ENCODE peak calls at places on chromosomes 5 and 9, in ten cellular contexts. Z is IMR-90, C is fibroblast of mammary gland, O is GM23338, Q is NB4, U is heart left ventricle, X is AG09309, S is brain microvascular endothelial cell, F is left ventricle myocardium inferior, M is A549. E is an unnamed sample.

GRCh38 chr9:129412814-129413536 is 207.9 kb downstream of the C9orf50 start:
- DNase-seq in Z (peak; percentile 78), C (peak; percentile 84), O (peak; percentile 52), Q (peak; percentile 78), U (peak; percentile 81), X (peak; percentile 42), S (peak; percentile 73), F (peak; percentile 83), M (peak; percentile 38), E (peak; percentile 89)

GRCh38 chr5:74063821-74064598 is 438.0 kb downstream of the ARHGEF28 start:
- DNase-seq in Z (peak; percentile 72), C (peak; percentile 78), O (no peak), Q (peak; percentile 7), U (no peak), X (no peak), S (peak; percentile 85), F (no peak), M (no peak), E (peak; percentile 67)

GRCh38 chr5:68884893-68885292 is 208.9 kb upstream of the SLC30A5 start:
- DNase-seq in Z (no peak), C (peak; percentile 17), O (peak; percentile 54), Q (peak; percentile 9), U (no peak), X (no peak), S (no peak), F (no peak), M (peak; percentile 33), E (peak; percentile 17)

GRCh38 chr9:9913276-9913832 is 699.4 kb downstream of the PTPRD start:
- DNase-seq in Z (no peak), C (no peak), O (no peak), Q (no peak), U (no peak), X (no peak), S (no peak), F (no peak), M (no peak), E (no peak)

GRCh38 chr5:126998895-126999570 is 31.3 kb downstream of the MARCHF3 start:
- DNase-seq in Z (no peak), C (no peak), O (no peak), Q (no peak), U (no peak), X (no peak), S (no peak), F (no peak), M (no peak), E (no peak)

GRCh38 chr5:141100243-141100805 is at the start of gene PCDHB3:
- DNase-seq in Z (peak; percentile 16), C (peak; percentile 60), O (peak; percentile 96), Q (peak; percentile 82), U (peak; percentile 71), X (peak; percentile 32), S (no peak), F (peak; percentile 40), M (no peak), E (peak; percentile 10)

GRCh38 chr5:96733771-96734498 is 71.8 kb downstream of the CAST start:
- DNase-seq in Z (peak; percentile 35), C (peak; percentile 23), O (peak; percentile 22), Q (no peak), U (no peak), X (no peak), S (no peak), F (no peak), M (no peak), E (no peak)

GRCh38 chr9:80500300-80500699 is 928.5 kb downstream of the TLE4 start:
- DNase-seq in Z (no peak), C (no peak), O (no peak), Q (no peak), U (no peak), X (no peak), S (no peak), F (no peak), M (no peak), E (no peak)

GRCh38 chr9:136403538-136403914 is 3.6 kb upstream of the SNAPC4 start:
- DNase-seq in Z (no peak), C (no peak), O (no peak), Q (no peak), U (no peak), X (no peak), S (no peak), F (no peak), M (no peak), E (no peak)

GRCh38 chr9:87286506-87286905 is 211.2 kb upstream of the DAPK1 start:
- DNase-seq in Z (no peak), C (no peak), O (no peak), Q (no peak), U (no peak), X (no peak), S (no peak), F (no peak), M (no peak), E (no peak)

GRCh38 chr9:127525426-127526188 is 74.3 kb downstream of the LRSAM1 start:
- DNase-seq in Z (peak; percentile 58), C (peak; percentile 73), O (peak; percentile 81), Q (peak; percentile 58), U (peak; percentile 17), X (no peak), S (peak; percentile 68), F (no peak), M (no peak), E (peak; percentile 71)

GRCh38 chr5:157086751-157087359 is 22.0 kb downstream of the HAVCR2 start:
- DNase-seq in Z (no peak), C (peak; percentile 52), O (no peak), Q (no peak), U (no peak), X (no peak), S (no peak), F (no peak), M (no peak), E (no peak)

GRCh38 chr5:73940026-73940425 is 314.0 kb downstream of the ARHGEF28 start:
- DNase-seq in Z (peak; percentile 23), C (no peak), O (no peak), Q (no peak), U (no peak), X (no peak), S (peak; percentile 58), F (no peak), M (no peak), E (peak; percentile 49)

GRCh38 chr5:91306497-91306896 is 76.6 kb downstream of the ARRDC3 start:
- DNase-seq in Z (peak; percentile 31), C (peak; percentile 43), O (no peak), Q (no peak), U (no peak), X (no peak), S (no peak), F (no peak), M (no peak), E (no peak)

GRCh38 chr5:91305640-91306039 is 77.5 kb downstream of the ARRDC3 start:
- DNase-seq in Z (no peak), C (no peak), O (no peak), Q (no peak), U (no peak), X (no peak), S (no peak), F (no peak), M (no peak), E (no peak)

GRCh38 chr5:91302958-91303357 is 80.2 kb downstream of the ARRDC3 start:
- DNase-seq in Z (no peak), C (no peak), O (no peak), Q (no peak), U (no peak), X (no peak), S (no peak), F (no peak), M (no peak), E (no peak)

GRCh38 chr5:91301459-91301858 is 81.7 kb downstream of the ARRDC3 start:
- DNase-seq in Z (peak; percentile 53), C (peak; percentile 93), O (no peak), Q (peak; percentile 51), U (no peak), X (peak; percentile 70), S (no peak), F (no peak), M (no peak), E (peak; percentile 89)

GRCh38 chr5:91302335-91302734 is 80.8 kb downstream of the ARRDC3 start:
- DNase-seq in Z (no peak), C (no peak), O (peak; percentile 43), Q (no peak), U (no peak), X (no peak), S (no peak), F (no peak), M (no peak), E (no peak)
- TF ChIP-seq CTCF in Z (no peak), C (peak; percentile 10), O (peak; percentile 35), Q (no peak), U (no peak), X (no peak), S (peak; percentile 41), F (no peak), M (peak; percentile 12), E (no peak)

GRCh38 chr5:66057239-66057638 is 86.9 kb upstream of the SREK1 start:
- DNase-seq in Z (no peak), C (no peak), O (no peak), Q (no peak), U (no peak), X (no peak), S (no peak), F (no peak), M (no peak), E (no peak)
- H3K4me3 ChIP-seq in Z (no peak overlapping the region), C (no peak overlapping the region), O (no peak overlapping the region), Q (no peak overlapping the region), U (no peak overlapping the region), X (no peak overlapping the region), S (no peak overlapping the region), F (no peak overlapping the region), M (no peak overlapping the region), E (no peak overlapping the region)

DNA sequence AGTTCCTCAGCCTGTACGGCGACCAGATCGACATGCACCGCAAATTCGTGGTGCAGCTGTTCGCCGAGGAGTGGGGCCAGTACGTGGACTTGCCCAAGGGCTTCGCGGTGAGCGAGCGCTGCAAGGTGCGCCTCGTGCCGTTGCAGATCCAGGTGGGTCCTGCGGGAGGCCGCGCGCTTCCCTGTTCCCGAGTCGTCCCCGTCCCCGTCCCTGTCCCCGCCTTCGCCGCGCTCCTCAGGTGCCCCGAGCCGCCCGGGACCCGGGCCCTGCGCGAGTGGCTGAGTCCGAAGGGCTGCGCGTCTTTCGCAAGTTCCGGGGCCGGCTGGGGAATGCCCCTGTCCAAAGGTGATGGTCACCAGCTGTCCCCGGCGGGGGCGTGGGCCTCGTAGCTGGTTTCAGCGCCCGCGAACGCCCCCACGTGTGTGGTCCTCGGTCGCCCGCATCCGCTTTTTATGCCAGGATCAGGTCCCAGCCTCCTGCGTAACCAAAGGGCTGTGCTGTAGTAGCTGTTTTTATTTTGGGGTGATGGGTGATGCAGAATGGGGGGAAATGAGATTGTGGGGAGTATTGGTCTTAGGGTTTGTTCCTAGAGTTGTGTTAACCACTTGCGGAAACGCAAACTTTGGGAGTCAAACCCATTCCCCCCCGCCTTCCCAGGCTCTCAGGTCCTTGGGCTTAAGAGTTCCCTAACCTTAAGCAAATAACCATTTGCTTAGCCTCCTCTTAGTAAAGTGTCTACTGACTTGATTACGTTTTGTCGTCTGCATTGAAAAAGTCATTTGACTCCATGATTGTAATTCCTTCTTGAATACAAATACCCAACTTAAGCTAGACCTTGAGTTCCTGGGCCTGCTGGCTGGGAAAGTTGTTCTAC is 612 bp downstream of the ISOC1 start:
- DNase-seq in Z (peak; percentile 31), C (peak; percentile 25), O (peak; percentile 57), Q (peak; percentile 69), U (peak; percentile 86), X (no peak), S (peak; percentile 12), F (peak; percentile 79), M (peak; percentile 22), E (peak; percentile 73)
- TF ChIP-seq CTCF in Z (peak; percentile 9), C (no peak), O (no peak), Q (no peak), U (no peak), X (no peak), S (no peak), F (no peak), M (peak; percentile 6), E (no peak)

GRCh38 chr5:111681791-111682190 is 75.2 kb downstream of the NREP start:
- DNase-seq in Z (peak; percentile 16), C (peak; percentile 56), O (no peak), Q (no peak), U (no peak), X (no peak), S (peak; percentile 40), F (no peak), M (no peak), E (peak; percentile 45)
- H3K4me3 ChIP-seq in Z (no peak overlapping the region), C (no peak overlapping the region), O (no peak overlapping the region), Q (no peak overlapping the region), U (no peak overlapping the region), X (no peak overlapping the region), S (no peak overlapping the region), F (peak overlapping the region; percentile 11), M (no peak overlapping the region), E (no peak overlapping the region)